ENCODE peak calls at places on chromosomes 12 and 14, in seven cellular contexts. U is fibroblast of pulmonary artery, D is psoas muscle, B is lung microvascular endothelial cell, Z is left ventricle myocardium inferior, N is mammary epithelial cell, K is mesothelial cell of epicardium. Q is an unnamed sample.

GRCh38 chr14:66476964-66477363 is 9.2 kb upstream of the CCDC196 start:
- DNase-seq in N (peak), U (peak), K (no peak), Z (no peak), D (no peak), B (peak), Q (no peak)

GRCh38 chr12:4026476-4026875 is 153.3 kb upstream of the PARP11 start:
- DNase-seq in Z (no peak), D (no peak), B (no peak), U (no peak), N (no peak), K (no peak), Q (no peak)

GRCh38 chr14:73059326-73059725 is 992 bp downstream of the RBM25 start:
- DNase-seq in D (no peak), K (no peak), N (no peak), Z (no peak), U (peak), B (peak), Q (no peak)

GRCh38 chr12:123269395-123269892 is 2.2 kb downstream of the CDK2AP1 start:
- DNase-seq in B (peak), K (peak), U (peak), Z (peak), N (peak), D (peak), Q (peak)

GRCh38 chr14:82055511-82055910 is 521.9 kb upstream of the SEL1L start:
- DNase-seq in B (no peak), N (no peak), Z (no peak), D (no peak), K (no peak), U (no peak), Q (no peak)

GRCh38 chr12:76318773-76319594 is 29.2 kb downstream of the BBS10 start:
- DNase-seq in B (no peak), K (no peak), Z (no peak), U (no peak), N (no peak), D (no peak), Q (no peak)

GRCh38 chr14:24113801-24114535 is 609 bp upstream of the DCAF11 start:
- DNase-seq in Z (peak), K (peak), D (peak), U (peak), B (peak), N (peak), Q (peak)

GRCh38 chr12:88882662-88883061 is 302.4 kb upstream of the KITLG start:
- DNase-seq in Z (no peak), D (no peak), B (no peak), K (no peak), U (no peak), N (no peak), Q (no peak)

GRCh38 chr12:52147367-52147972 is 44.3 kb downstream of the KRT80 start:
- DNase-seq in B (peak), D (peak), U (peak), K (no peak), N (peak), Z (peak), Q (no peak)

GRCh38 chr14:89041245-89041585 is 216.8 kb downstream of the TTC8 start:
- DNase-seq in K (no peak), D (peak), Z (no peak), U (no peak), N (peak), B (peak), Q (no peak)

GRCh38 chr12:23611320-23611719 is 338.1 kb downstream of the SOX5 start:
- DNase-seq in D (no peak), N (no peak), K (no peak), Z (no peak), U (peak), B (no peak), Q (no peak)

GRCh38 chr12:2354151-2354991 is 301.6 kb downstream of the CACNA1C start:
- DNase-seq in Z (no peak), B (peak), U (no peak), N (no peak), K (no peak), D (no peak), Q (peak)

GRCh38 chr12:95789126-95790024 is 1.2 kb downstream of the NTN4 start:
- DNase-seq in Z (peak), K (peak), B (peak), N (peak), D (peak), U (no peak), Q (peak)

GRCh38 chr14:71959055-71959454 is 26.8 kb downstream of the RGS6 start:
- DNase-seq in Z (no peak), B (no peak), D (no peak), N (no peak), U (no peak), K (no peak), Q (no peak)

GRCh38 chr14:36396798-36397197 is 76.4 kb upstream of the MBIP start:
- DNase-seq in B (no peak), U (no peak), K (no peak), D (no peak), N (no peak), Z (no peak), Q (no peak)

GRCh38 chr14:90903101-90903500 is 86.9 kb upstream of the TTC7B start:
- DNase-seq in B (peak), D (peak), U (peak), N (peak), Z (no peak), K (no peak), Q (peak)

GRCh38 chr14:81169267-81169666 is 51.5 kb downstream of the GTF2A1 start:
- DNase-seq in Z (no peak), D (no peak), B (no peak), N (no peak), K (no peak), U (no peak), Q (no peak)

GRCh38 chr12:29039013-29039412 is 110.1 kb upstream of the FAR2 start:
- DNase-seq in U (peak), K (no peak), B (no peak), N (no peak), Z (no peak), D (no peak), Q (no peak)

GRCh38 chr12:127723236-127723635 is 543.7 kb upstream of the TMEM132C start:
- DNase-seq in D (no peak), U (no peak), N (no peak), K (no peak), B (no peak), Z (no peak), Q (no peak)

GRCh38 chr12:1980282-1980681 is 24.0 kb downstream of the DCP1B start:
- DNase-seq in K (no peak), Z (no peak), N (no peak), D (no peak), U (no peak), B (no peak), Q (no peak)